ENCODE peak calls at places on chromosomes 5 and 9, in nine cellular contexts. Q is brain microvascular endothelial cell, H is kidney, X is fibroblast of lung, A is AG04450, Z is upper lobe of left lung, B is body of pancreas, S is astrocyte of the spinal cord, U is colonic mucosa. F is an unnamed sample.

GRCh38 chr9:83972286-83972685 is 7.7 kb downstream of the HNRNPK start:
- DNase-seq in Q (no peak), H (no peak), X (no peak), A (no peak), Z (no peak), B (no peak), S (no peak), U (no peak), F (no peak)

GRCh38 chr5:56128166-56128565 is 105.0 kb downstream of the ANKRD55 start:
- DNase-seq in Q (no peak), H (no peak), X (no peak), A (no peak), Z (no peak), B (no peak), S (no peak), U (no peak), F (no peak)

GRCh38 chr9:109311731-109312130 is 9.1 kb downstream of the EPB41L4B start:
- DNase-seq in Q (no peak), H (no peak), X (no peak), A (no peak), Z (no peak), B (no peak), S (no peak), U (no peak), F (no peak)

GRCh38 chr5:55176176-55176818 is 3.3 kb upstream of the CDC20B start:
- DNase-seq in Q (no peak), H (peak), X (peak), A (no peak), Z (peak), B (peak), S (no peak), U (peak), F (no peak)

GRCh38 chr9:27539479-27540441 is 10.1 kb upstream of the MOB3B start:
- DNase-seq in Q (no peak), H (peak), X (peak), A (peak), Z (no peak), B (no peak), S (peak), U (no peak), F (peak)

GRCh38 chr5:53478411-53479044 is 1.9 kb upstream of the FST start:
- DNase-seq in Q (peak), H (peak), X (peak), A (no peak), Z (peak), B (peak), S (peak), U (peak), F (no peak)

GRCh38 chr9:7782390-7783120 is 17.0 kb downstream of the DMAC1 start:
- DNase-seq in Q (no peak), H (no peak), X (no peak), A (no peak), Z (no peak), B (no peak), S (no peak), U (no peak), F (no peak)

GRCh38 chr9:112132356-112132755 is 42.7 kb downstream of the SUSD1 start:
- DNase-seq in Q (no peak), H (no peak), X (no peak), A (peak), Z (no peak), B (no peak), S (no peak), U (no peak), F (no peak)

GRCh38 chr9:129458663-129459549 is 162.0 kb downstream of the C9orf50 start:
- DNase-seq in Q (peak), H (peak), X (no peak), A (no peak), Z (peak), B (peak), S (no peak), U (peak), F (no peak)

GRCh38 chr5:125196479-125197183 is 450.2 kb upstream of the ZNF608 start:
- DNase-seq in Q (no peak), H (no peak), X (peak), A (no peak), Z (no peak), B (no peak), S (no peak), U (no peak), F (no peak)

GRCh38 chr5:159788835-159789331 is 127.4 kb upstream of the ADRA1B start:
- DNase-seq in Q (no peak), H (peak), X (no peak), A (no peak), Z (no peak), B (no peak), S (no peak), U (no peak), F (no peak)

GRCh38 chr5:98839469-98840383 is 66.3 kb downstream of the RGMB start:
- DNase-seq in Q (no peak), H (peak), X (peak), A (no peak), Z (peak), B (no peak), S (no peak), U (peak), F (no peak)

GRCh38 chr5:18072600-18072999 is 438.3 kb downstream of the TAF11L14 start:
- DNase-seq in Q (no peak), H (no peak), X (no peak), A (no peak), Z (no peak), B (no peak), S (no peak), U (no peak), F (no peak)
- TF ChIP-seq CTCF in Q (no peak), H (no peak), X (no peak), A (no peak), Z (no peak), B (no peak), S (no peak), U (no peak), F (no peak)

GRCh38 chr5:113989913-113990305 is 372.0 kb upstream of the KCNN2 start:
- DNase-seq in Q (no peak), H (no peak), X (no peak), A (no peak), Z (no peak), B (no peak), S (no peak), U (no peak), F (no peak)
- H3K4me3 ChIP-seq in Q (no peak), H (no peak), X (no peak), A (no peak), Z (no peak), B (no peak), S (no peak), U (no peak), F (no peak)

GRCh38 chr9:95343725-95344287 is 26.3 kb upstream of the FANCC start:
- DNase-seq in Q (no peak), H (no peak), X (no peak), A (no peak), Z (no peak), B (no peak), S (no peak), U (no peak), F (no peak)

GRCh38 chr9:95342571-95342970 is 25.1 kb upstream of the FANCC start:
- DNase-seq in Q (no peak), H (no peak), X (no peak), A (no peak), Z (peak), B (no peak), S (no peak), U (no peak), F (no peak)

GRCh38 chr9:95338243-95338642 is 20.7 kb upstream of the FANCC start:
- DNase-seq in Q (no peak), H (no peak), X (no peak), A (no peak), Z (no peak), B (no peak), S (no peak), U (no peak), F (no peak)

GRCh38 chr9:95344735-95345134 is 27.2 kb upstream of the FANCC start:
- DNase-seq in Q (no peak), H (no peak), X (no peak), A (no peak), Z (no peak), B (no peak), S (no peak), U (no peak), F (no peak)

GRCh38 chr9:95341262-95342011 is 23.9 kb upstream of the FANCC start:
- DNase-seq in Q (no peak), H (no peak), X (peak), A (no peak), Z (no peak), B (no peak), S (no peak), U (no peak), F (no peak)
- TF ChIP-seq CTCF in Q (peak), H (no peak), X (peak), A (peak), Z (no peak), B (no peak), S (peak), U (no peak), F (peak)

GRCh38 chr5:11962122-11962521 is 57.9 kb upstream of the CTNND2 start:
- DNase-seq in Q (no peak), H (no peak), X (no peak), A (no peak), Z (no peak), B (no peak), S (no peak), U (no peak), F (no peak)
- H3K4me3 ChIP-seq in Q (no peak), H (no peak), X (no peak), A (no peak), Z (no peak), B (no peak), S (no peak), U (no peak), F (no peak)

DNA sequence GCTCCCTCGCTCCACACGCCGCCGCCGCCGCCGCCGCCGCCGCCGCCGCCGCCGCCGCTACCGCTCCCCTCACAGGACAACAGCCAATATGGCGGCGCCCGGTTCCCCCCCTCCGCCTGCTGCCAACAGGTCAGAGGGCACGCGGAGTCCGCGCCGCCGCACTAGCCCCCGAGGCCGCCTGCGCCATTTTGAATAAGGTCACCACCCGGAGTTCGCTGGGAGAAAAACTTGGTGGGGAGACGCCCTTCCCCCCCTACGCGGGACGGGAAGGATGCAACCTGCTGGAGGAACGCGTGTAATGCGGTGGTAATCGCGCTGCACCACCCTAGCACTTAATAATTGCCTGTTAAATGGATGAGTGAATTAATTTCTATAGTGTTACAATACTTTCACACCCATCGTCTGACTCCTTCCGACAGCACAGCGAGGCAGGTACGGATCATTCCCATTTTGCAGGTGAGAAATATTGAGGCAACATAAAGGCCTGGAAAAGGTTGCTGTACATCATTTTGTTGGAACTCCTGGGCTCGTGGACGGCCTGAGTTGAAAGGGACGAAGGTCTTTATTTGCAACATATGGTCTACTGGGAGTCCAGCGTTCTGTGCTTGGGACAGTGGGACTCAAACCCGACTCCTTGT is at the start of gene FAM193B:
- DNase-seq in Q (peak), H (peak), X (peak), A (peak), Z (peak), B (peak), S (peak), U (peak), F (no peak)
- TF ChIP-seq CTCF in Q (peak), H (no peak), X (no peak), A (peak), Z (peak), B (no peak), S (peak), U (no peak), F (peak)

GRCh38 chr5:177494356-177495195 is 2.8 kb downstream of the PDLIM7 start:
- DNase-seq in Q (peak), H (peak), X (peak), A (peak), Z (peak), B (no peak), S (peak), U (peak), F (no peak)
- H3K4me3 ChIP-seq in Q (peak), H (no peak), X (peak), A (peak), Z (peak), B (no peak), S (peak), U (peak), F (peak)

GRCh38 chr5:142063376-142063775 is 45.2 kb upstream of the NDFIP1 start:
- DNase-seq in Q (no peak), H (no peak), X (no peak), A (no peak), Z (no peak), B (no peak), S (no peak), U (no peak), F (no peak)

GRCh38 chr5:142057697-142058056 is 44.9 kb upstream of the GNPDA1 start:
- DNase-seq in Q (no peak), H (no peak), X (no peak), A (no peak), Z (no peak), B (no peak), S (no peak), U (no peak), F (no peak)

GRCh38 chr5:142063878-142064331 is 44.7 kb upstream of the NDFIP1 start:
- DNase-seq in Q (peak), H (peak), X (peak), A (peak), Z (peak), B (peak), S (peak), U (peak), F (no peak)

GRCh38 chr5:142056831-142057696 is 44.2 kb upstream of the GNPDA1 start:
- DNase-seq in Q (no peak), H (no peak), X (no peak), A (no peak), Z (no peak), B (no peak), S (no peak), U (no peak), F (no peak)

DNA sequence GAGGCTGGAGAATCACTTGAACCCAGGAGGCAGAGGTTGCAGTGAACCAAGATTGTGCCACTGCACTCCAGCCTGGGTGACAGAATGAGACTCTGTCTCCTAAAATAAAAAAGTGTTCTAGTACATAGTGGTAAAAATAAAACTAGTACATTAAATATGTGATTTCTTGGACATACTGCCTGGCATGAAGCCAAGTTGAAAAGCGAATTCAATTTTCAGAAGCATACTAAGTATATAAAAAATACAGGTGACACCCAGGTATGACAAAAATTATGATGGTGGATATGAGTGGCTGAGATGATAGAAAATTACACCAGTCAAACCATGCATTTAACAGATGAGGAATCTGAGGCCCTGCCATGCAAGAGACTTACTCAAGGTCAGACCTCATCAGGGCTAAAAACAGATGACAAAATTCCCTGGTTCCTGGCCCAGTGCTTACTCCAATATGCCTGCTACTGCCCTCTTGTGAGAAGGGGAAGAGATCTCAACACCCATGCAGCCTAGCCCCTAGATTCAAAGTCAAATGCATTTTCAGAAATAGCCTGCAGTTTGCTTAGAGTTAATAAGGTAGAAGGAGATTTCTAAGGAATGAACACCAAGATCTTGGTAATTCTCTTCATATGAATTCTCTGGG is 46.6 kb upstream of the GNPDA1 start:
- DNase-seq in Q (no peak), H (no peak), X (peak), A (no peak), Z (no peak), B (peak), S (no peak), U (no peak), F (no peak)
- TF ChIP-seq CTCF in Q (peak), H (no peak), X (peak), A (no peak), Z (no peak), B (no peak), S (no peak), U (no peak), F (no peak)

GRCh38 chr9:70478963-70479641 is 64.6 kb upstream of the KLF9 start:
- DNase-seq in Q (no peak), H (no peak), X (peak), A (no peak), Z (no peak), B (peak), S (peak), U (peak), F (no peak)
- H3K4me3 ChIP-seq in Q (no peak), H (no peak), X (peak), A (no peak), Z (peak), B (no peak), S (no peak), U (no peak), F (no peak)

DNA sequence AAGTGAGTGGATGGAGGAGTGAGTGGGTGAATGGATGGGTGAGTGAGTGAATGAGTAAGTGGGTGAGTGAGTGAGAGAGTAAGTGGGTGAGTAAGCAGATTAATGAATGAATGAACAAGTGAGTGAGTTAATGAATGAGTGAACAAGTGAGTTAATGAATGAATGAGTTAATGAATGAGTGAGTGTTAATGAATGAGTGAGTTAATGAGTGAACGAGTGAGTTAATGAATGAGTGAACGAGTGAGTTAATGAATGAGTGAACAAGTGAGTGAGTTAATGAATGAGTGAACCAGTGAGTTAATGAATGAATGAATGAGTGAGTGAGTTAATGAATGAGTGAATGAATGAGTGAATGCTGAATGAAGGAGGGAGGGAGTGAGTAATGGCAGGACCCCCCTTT is 26.4 kb downstream of the NKD2 start:
- DNase-seq in Q (no peak), H (no peak), X (no peak), A (no peak), Z (no peak), B (no peak), S (no peak), U (no peak), F (no peak)
- TF ChIP-seq CTCF in Q (no peak), H (no peak), X (no peak), A (no peak), Z (no peak), B (no peak), S (no peak), U (no peak), F (no peak)

GRCh38 chr9:133030317-133031129 is at the start of gene GTF3C5:
- DNase-seq in Q (peak), H (peak), X (peak), A (peak), Z (peak), B (peak), S (peak), U (peak), F (peak)

GRCh38 chr9:133029994-133030316 is 842 bp upstream of the GTF3C5 start:
- DNase-seq in Q (no peak), H (no peak), X (no peak), A (no peak), Z (no peak), B (peak), S (no peak), U (no peak), F (no peak)

GRCh38 chr9:133031496-133031911 is 707 bp downstream of the GTF3C5 start:
- DNase-seq in Q (no peak), H (peak), X (no peak), A (no peak), Z (no peak), B (no peak), S (no peak), U (no peak), F (no peak)

GRCh38 chr9:133031130-133031422 is 279 bp downstream of the GTF3C5 start:
- DNase-seq in Q (no peak), H (peak), X (no peak), A (no peak), Z (no peak), B (no peak), S (no peak), U (no peak), F (no peak)

DNA sequence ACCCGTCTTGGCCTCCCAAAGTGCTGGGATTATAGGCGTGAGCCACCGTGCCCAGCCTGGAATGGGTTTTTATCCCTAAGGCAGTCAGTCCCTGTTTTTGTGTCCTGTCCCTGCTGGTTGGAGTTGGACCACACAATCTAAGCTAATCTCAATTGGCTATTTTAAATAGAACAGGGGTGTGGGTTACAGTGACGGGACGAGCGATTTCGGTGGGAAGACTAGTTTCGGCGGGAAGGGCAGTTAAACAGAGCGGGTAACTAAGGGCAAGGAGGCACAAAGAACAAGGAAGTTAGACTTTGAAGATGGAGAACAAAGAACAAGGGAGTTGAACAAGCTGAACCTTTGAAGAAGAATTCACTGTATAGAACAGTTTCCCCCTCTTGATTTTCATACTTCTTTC is 1.4 kb downstream of the GTF3C5 start:
- DNase-seq in Q (no peak), H (peak), X (no peak), A (no peak), Z (no peak), B (no peak), S (no peak), U (no peak), F (no peak)
- H3K4me3 ChIP-seq in Q (no peak), H (peak), X (no peak), A (no peak), Z (peak), B (no peak), S (no peak), U (no peak), F (no peak)